ENCODE peak calls at places on chromosome 7, in ten cellular contexts. I, W, A, S, F, H, O, U, G and M are unnamed samples.

GRCh38 chr7:35823440-35823839 is 22.6 kb downstream of the SEPTIN7 start:
- DNase-seq in S (no peak), H (no peak), G (no peak), O (no peak), U (no peak), F (no peak), I (no peak), A (no peak), W (no peak), M (no peak)

GRCh38 chr7:106177738-106178592 is 65.9 kb upstream of the SYPL1 start:
- DNase-seq in S (no peak), O (no peak), U (peak; percentile 13), G (no peak), H (no peak), I (no peak), A (no peak), F (no peak), W (no peak), M (no peak)

GRCh38 chr7:30662431-30662939 is 19.8 kb downstream of the CRHR2 start:
- DNase-seq in F (no peak), I (no peak), A (no peak), G (peak; percentile 43), U (no peak), W (no peak), O (no peak), H (no peak), S (no peak), M (no peak)

GRCh38 chr7:140489021-140489349 is 9.7 kb upstream of the MKRN1 start:
- DNase-seq in I (no peak), A (no peak), O (no peak), W (no peak), G (no peak), H (no peak), F (no peak), S (no peak), U (no peak), M (no peak)

GRCh38 chr7:100630066-100630465 is 11.3 kb downstream of the TFR2 start:
- DNase-seq in G (no peak), H (no peak), F (no peak), I (no peak), S (no peak), W (no peak), O (no peak), U (no peak), A (no peak), M (no peak)

GRCh38 chr7:132001166-132001565 is 444.7 kb upstream of the PODXL start:
- DNase-seq in W (no peak), F (no peak), U (no peak), H (no peak), I (no peak), O (no peak), G (no peak), S (no peak), A (no peak), M (no peak)

GRCh38 chr7:44439933-44440332 is 50.5 kb downstream of the NUDCD3 start:
- DNase-seq in I (peak; percentile 11), U (no peak), A (no peak), G (no peak), S (no peak), H (no peak), W (no peak), F (no peak), O (no peak), M (no peak)

GRCh38 chr7:103644319-103644718 is 198.3 kb upstream of the SLC26A5 start:
- DNase-seq in U (no peak), S (no peak), I (no peak), W (no peak), H (no peak), A (no peak), O (no peak), F (no peak), G (no peak), M (no peak)

GRCh38 chr7:90605055-90605454 is 8.9 kb downstream of the CDK14 start:
- DNase-seq in A (no peak), F (peak; percentile 9), G (peak; percentile 84), H (peak; percentile 28), S (no peak), O (no peak), U (no peak), I (no peak), W (no peak), M (no peak)

GRCh38 chr7:44259547-44260457 is 59.0 kb downstream of the YKT6 start:
- DNase-seq in A (peak; percentile 69), I (peak; percentile 99), W (no peak), H (no peak), G (peak; percentile 91), S (no peak), O (peak; percentile 99), F (no peak), U (peak; percentile 15), M (peak; percentile 71)

GRCh38 chr7:156160811-156161210 is 348.5 kb upstream of the SHH start:
- DNase-seq in H (no peak), W (no peak), O (no peak), U (peak; percentile 25), S (no peak), A (no peak), F (no peak), G (peak; percentile 76), I (no peak), M (no peak)

GRCh38 chr7:157010588-157011332 is at the start of gene MNX1:
- DNase-seq in A (no peak), O (no peak), I (no peak), F (peak; percentile 91), W (peak; percentile 78), U (peak; percentile 89), G (peak; percentile 87), H (peak; percentile 88), S (peak; percentile 94), M (peak; percentile 79)

GRCh38 chr7:131774419-131775220 is 218.2 kb upstream of the PODXL start:
- DNase-seq in U (no peak), G (no peak), F (no peak), W (no peak), A (no peak), H (no peak), I (no peak), S (no peak), O (no peak), M (no peak)

GRCh38 chr7:47253650-47254080 is 328.2 kb downstream of the TNS3 start:
- DNase-seq in A (peak; percentile 71), U (peak; percentile 28), O (peak; percentile 70), W (peak; percentile 15), F (peak; percentile 41), S (peak; percentile 26), H (no peak), G (peak; percentile 84), I (peak; percentile 68), M (peak; percentile 49)

GRCh38 chr7:21330462-21331178 is 97.3 kb upstream of the SP4 start:
- DNase-seq in G (peak; percentile 69), A (no peak), I (no peak), H (no peak), W (no peak), U (no peak), O (no peak), F (no peak), S (no peak), M (no peak)

GRCh38 chr7:21327422-21328191 is 100.3 kb upstream of the SP4 start:
- DNase-seq in S (no peak), W (no peak), F (no peak), A (no peak), I (no peak), G (no peak), H (no peak), U (no peak), O (no peak), M (no peak)

DNA sequence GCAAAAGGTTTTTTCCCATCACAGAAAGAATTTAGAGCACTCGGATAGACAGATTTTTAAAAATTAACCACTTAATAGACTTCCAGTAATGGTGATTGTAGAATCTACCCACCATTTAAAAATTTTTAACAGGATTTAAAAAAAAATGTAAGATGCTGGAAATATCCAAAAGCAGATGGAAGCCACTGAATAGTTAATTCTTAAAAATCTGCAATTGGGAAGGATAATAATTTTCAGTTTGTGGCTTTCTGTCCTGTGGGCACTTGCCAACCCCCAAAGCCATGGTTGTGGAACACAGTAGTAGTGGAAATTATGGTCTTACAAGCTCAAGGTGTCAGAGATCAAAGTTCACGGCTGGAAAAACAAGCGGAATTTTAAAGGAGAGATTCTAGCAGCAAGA is 101.0 kb upstream of the SP4 start:
- DNase-seq in F (no peak), I (no peak), W (no peak), S (no peak), O (no peak), U (no peak), H (no peak), A (no peak), G (no peak), M (no peak)
- TF ChIP-seq CTCF in F (no peak), I (no peak), W (no peak), S (no peak), O (no peak), U (no peak), H (no peak), A (no peak), G (no peak), M (no peak)

GRCh38 chr7:24381919-24382505 is 98.0 kb downstream of the NPY start:
- DNase-seq in G (no peak), S (peak; percentile 61), O (no peak), F (peak; percentile 23), W (no peak), H (no peak), I (peak; percentile 12), A (no peak), U (no peak), M (no peak)
- TF ChIP-seq CTCF in G (peak; percentile 10), S (peak; percentile 32), O (peak; percentile 45), F (peak; percentile 68), W (peak; percentile 64), H (peak; percentile 71), I (peak; percentile 53), A (no peak), U (peak; percentile 44), M (no peak)

GRCh38 chr7:2384354-2385243 is 18.8 kb upstream of the CHST12 start:
- DNase-seq in O (no peak), A (no peak), W (no peak), I (no peak), S (no peak), F (no peak), G (no peak), H (no peak), U (no peak), M (no peak)
- TF ChIP-seq CTCF in O (no peak), A (no peak), W (no peak), I (no peak), S (no peak), F (peak; percentile 28), G (no peak), H (no peak), U (no peak), M (no peak)

DNA sequence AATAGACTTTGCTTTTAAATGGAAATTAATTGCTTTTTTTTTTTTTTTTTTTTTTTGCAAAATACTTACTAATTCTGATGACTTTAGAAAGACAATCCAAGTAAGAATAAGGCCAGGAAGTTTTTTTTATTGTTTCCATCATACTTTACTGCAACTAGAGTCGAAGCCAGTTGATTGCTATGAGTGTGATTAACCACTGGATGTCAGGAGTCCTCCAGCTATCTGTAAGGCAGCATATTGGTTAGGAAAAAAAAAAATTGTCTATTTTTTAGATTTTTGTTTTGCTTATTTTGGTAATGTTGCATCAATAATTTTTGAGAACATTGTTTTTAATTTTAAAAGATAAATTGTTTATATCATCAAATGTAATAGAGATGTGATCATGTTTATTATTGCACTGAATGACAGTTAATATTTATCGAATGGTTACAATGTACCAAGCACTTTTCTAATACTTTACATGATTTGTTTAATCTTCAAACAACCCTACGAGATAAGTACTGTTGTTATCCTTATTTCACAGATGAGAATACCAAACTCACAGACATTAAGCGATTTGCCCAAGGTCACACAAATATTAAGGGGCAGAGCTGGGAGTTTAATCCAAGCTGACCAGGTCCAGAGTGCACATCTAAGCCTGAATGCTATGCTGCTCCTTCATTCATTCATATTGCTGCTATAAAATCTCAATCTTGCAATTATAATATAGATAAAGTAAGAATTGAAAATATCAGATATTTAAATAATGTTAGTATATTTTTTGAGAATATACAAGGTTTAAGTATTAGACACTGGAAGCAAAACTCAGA is 19.9 kb upstream of the LMOD2 start:
- DNase-seq in A (no peak), H (no peak), W (no peak), G (no peak), O (peak; percentile 49), U (no peak), F (no peak), I (peak; percentile 49), S (peak; percentile 22), M (no peak)
- TF ChIP-seq CTCF in A (peak; percentile 42), H (peak; percentile 34), W (peak; percentile 44), G (peak; percentile 45), O (peak; percentile 58), U (peak; percentile 37), F (peak; percentile 80), I (peak; percentile 77), S (peak; percentile 31), M (peak; percentile 43)